ENCODE peak calls at places on chromosomes 11 and 22, in eight cellular contexts. H is uterus; M is activated T-cell treated with anti-CD3 and anti-CD28 coated beads for 1 hour; B is upper lobe of right lung; D is stimulated activated CD8-positive, alpha-beta memory T cell treated with anti-CD3 and anti-CD28 coated beads, Interleukin-4, amount 100 ng/mL, for 1 hour; R is activated CD4-positive, alpha-beta T cell treated with anti-CD3 and anti-CD28 coated beads, Interleukin-2, amount 50 U/mL, for 48 hours; T is hippocampal formation; G is T-helper 2 cell. C is an unnamed sample.

GRCh38 chr11:57762235-57762866 is 749 bp downstream of the CTNND1 start:
- DNase-seq in H (no peak), M (no peak), B (no peak), D (no peak), R (no peak), T (no peak), G (no peak), C (no peak)

GRCh38 chr11:107858217-107859070 is at the start of gene SLC35F2:
- DNase-seq in H (peak; percentile 52), M (peak; percentile 45), B (peak; percentile 85), D (no peak), R (peak; percentile 81), T (peak; percentile 20), G (peak; percentile 43), C (no peak)

GRCh38 chr22:25109878-25110595 is 89.6 kb upstream of the CRYBB3 start:
- DNase-seq in H (no peak), M (no peak), B (no peak), D (no peak), R (no peak), T (no peak), G (no peak), C (no peak)

GRCh38 chr11:10461276-10461790 is 6.3 kb downstream of the AMPD3 start:
- DNase-seq in H (no peak), M (no peak), B (no peak), D (no peak), R (no peak), T (no peak), G (no peak), C (no peak)

GRCh38 chr11:106888386-106888785 is 129.9 kb downstream of the GUCY1A2 start:
- DNase-seq in H (no peak), M (no peak), B (no peak), D (no peak), R (no peak), T (no peak), G (no peak), C (no peak)

GRCh38 chr11:86484795-86485166 is 110.1 kb downstream of the CCDC81 start:
- DNase-seq in H (no peak), M (no peak), B (no peak), D (no peak), R (no peak), T (no peak), G (no peak), C (no peak)

GRCh38 chr11:91935120-91935519 is 289.5 kb upstream of the FAT3 start:
- DNase-seq in H (no peak), M (no peak), B (no peak), D (no peak), R (no peak), T (no peak), G (no peak), C (no peak)

GRCh38 chr22:46362221-46362933 is 26.9 kb downstream of the TRMU start:
- DNase-seq in H (no peak), M (no peak), B (no peak), D (no peak), R (no peak), T (no peak), G (no peak), C (no peak)

GRCh38 chr22:37604074-37604473 is 4.6 kb upstream of the GGA1 start:
- DNase-seq in H (no peak), M (no peak), B (no peak), D (no peak), R (no peak), T (no peak), G (no peak), C (no peak)

GRCh38 chr11:57155838-57156583 is 25.7 kb upstream of the LRRC55 start:
- DNase-seq in H (no peak), M (no peak), B (no peak), D (no peak), R (no peak), T (no peak), G (no peak), C (no peak)

GRCh38 chr11:113159967-113160621 is 154.3 kb upstream of the TTC12 start:
- DNase-seq in H (peak; percentile 65), M (no peak), B (no peak), D (no peak), R (no peak), T (no peak), G (no peak), C (no peak)

GRCh38 chr11:108929241-108929640 is 264.4 kb downstream of the DDX10 start:
- DNase-seq in H (no peak), M (no peak), B (no peak), D (no peak), R (no peak), T (no peak), G (no peak), C (no peak)

GRCh38 chr11:119982517-119983239 is 155.2 kb downstream of the TRIM29 start:
- DNase-seq in H (no peak), M (no peak), B (peak; percentile 51), D (no peak), R (no peak), T (no peak), G (no peak), C (peak; percentile 48)

GRCh38 chr11:16933756-16934603 is 80.2 kb downstream of the PLEKHA7 start:
- DNase-seq in H (no peak), M (no peak), B (no peak), D (no peak), R (no peak), T (no peak), G (no peak), C (no peak)

GRCh38 chr22:28952857-28953256 is 69.5 kb downstream of the ZNRF3 start:
- DNase-seq in H (no peak), M (no peak), B (no peak), D (no peak), R (no peak), T (no peak), G (no peak), C (no peak)

GRCh38 chr11:83933008-83933407 is 646.8 kb upstream of the CCDC90B start:
- DNase-seq in H (no peak), M (no peak), B (no peak), D (no peak), R (no peak), T (no peak), G (no peak), C (no peak)

GRCh38 chr22:38649841-38650522 is 6.2 kb downstream of the FAM227A start:
- DNase-seq in H (no peak), M (no peak), B (no peak), D (no peak), R (no peak), T (no peak), G (no peak), C (no peak)

GRCh38 chr11:134562176-134562575 is 150.1 kb upstream of the B3GAT1 start:
- DNase-seq in H (no peak), M (no peak), B (peak; percentile 15), D (no peak), R (no peak), T (no peak), G (no peak), C (no peak)

GRCh38 chr22:41768420-41768819 is 32.1 kb upstream of the CCDC134 start:
- DNase-seq in H (no peak), M (no peak), B (no peak), D (no peak), R (no peak), T (no peak), G (no peak), C (no peak)

GRCh38 chr11:91795139-91795887 is 429.3 kb upstream of the FAT3 start:
- DNase-seq in H (no peak), M (no peak), B (no peak), D (no peak), R (no peak), T (no peak), G (no peak), C (no peak)

GRCh38 chr22:36628561-36629060 is 74.9 kb downstream of the CACNG2 start:
- DNase-seq in H (no peak), M (no peak), B (no peak), D (no peak), R (no peak), T (no peak), G (no peak), C (no peak)

GRCh38 chr11:118640332-118641154 is 33.1 kb downstream of the PHLDB1 start:
- DNase-seq in H (no peak), M (no peak), B (no peak), D (no peak), R (no peak), T (no peak), G (no peak), C (no peak)

GRCh38 chr11:96161271-96162089 is 181.5 kb downstream of the MAML2 start:
- DNase-seq in H (no peak), M (no peak), B (no peak), D (no peak), R (no peak), T (no peak), G (no peak), C (no peak)

GRCh38 chr22:22201185-22201924 is 43.2 kb upstream of the VPREB1 start:
- DNase-seq in H (no peak), M (no peak), B (peak; percentile 77), D (peak; percentile 8), R (peak; percentile 78), T (no peak), G (no peak), C (no peak)

GRCh38 chr11:1422481-1422880 is 32.7 kb downstream of the BRSK2 start:
- DNase-seq in H (no peak), M (no peak), B (no peak), D (no peak), R (no peak), T (no peak), G (no peak), C (no peak)

GRCh38 chr11:77171885-77172665 is 44.0 kb downstream of the MYO7A start:
- DNase-seq in H (no peak), M (no peak), B (no peak), D (no peak), R (no peak), T (no peak), G (no peak), C (no peak)

GRCh38 chr11:100942016-100942415 is 187.6 kb downstream of the PGR start:
- DNase-seq in H (no peak), M (no peak), B (no peak), D (no peak), R (no peak), T (no peak), G (no peak), C (no peak)

GRCh38 chr22:21948824-21949568 is 3.7 kb downstream of the PPM1F start:
- DNase-seq in H (no peak), M (no peak), B (no peak), D (no peak), R (no peak), T (no peak), G (no peak), C (no peak)

GRCh38 chr11:23688835-23689234 is 808.0 kb upstream of the LUZP2 start:
- DNase-seq in H (no peak), M (no peak), B (no peak), D (no peak), R (no peak), T (no peak), G (no peak), C (no peak)

C was measured in frontal cortex.